ENCODE peak calls at places on chromosome 21, in four cellular contexts. G is body of pancreas, Z is ascending aorta, T is HFFc6. L is an unnamed sample.

GRCh38 chr21:33884361-33885157 is 31.0 kb downstream of the ATP5PO start:
- DNase-seq in G (no peak), Z (no peak), T (peak), L (no peak)

GRCh38 chr21:34626131-34626530 is 11.2 kb upstream of the RCAN1 start:
- DNase-seq in G (no peak), Z (no peak), T (no peak), L (no peak)

GRCh38 chr21:33478858-33479678 is 706 bp downstream of the TMEM50B start:
- DNase-seq in G (peak), Z (no peak), T (peak), L (no peak)

GRCh38 chr21:34181418-34181817 is 108.0 kb downstream of the MRPS6 start:
- DNase-seq in G (no peak), Z (no peak), T (no peak), L (no peak)

GRCh38 chr21:34019402-34019801 is 54.0 kb upstream of the MRPS6 start:
- DNase-seq in G (no peak), Z (no peak), T (no peak), L (no peak)

GRCh38 chr21:31052489-31053142 is 14.3 kb upstream of the KRTAP19-8 start:
- DNase-seq in G (no peak), Z (no peak), T (no peak), L (no peak)

GRCh38 chr21:33975548-33976081 is 60.0 kb upstream of the ATP5PO start:
- DNase-seq in G (no peak), Z (peak), T (peak), L (no peak)

GRCh38 chr21:41777934-41778815 is 11.3 kb upstream of the RIPK4 start:
- DNase-seq in G (peak), Z (peak), T (peak), L (peak)

GRCh38 chr21:37128069-37128468 is 55.0 kb downstream of the TTC3 start:
- DNase-seq in G (no peak), Z (no peak), T (no peak), L (no peak)

GRCh38 chr21:32298658-32299081 is at the start of gene MRAP:
- DNase-seq in G (no peak), Z (no peak), T (no peak), L (no peak)

GRCh38 chr21:27802816-27803475 is 836.1 kb upstream of the ADAMTS5 start:
- DNase-seq in G (no peak), Z (no peak), T (peak), L (no peak)

GRCh38 chr21:45536301-45537081 is 5.7 kb downstream of the SLC19A1 start:
- DNase-seq in G (peak), Z (no peak), T (no peak), L (no peak)

GRCh38 chr21:45534591-45535331 is 7.5 kb downstream of the SLC19A1 start:
- DNase-seq in G (peak), Z (peak), T (no peak), L (no peak)

GRCh38 chr21:45537111-45537745 is 5.0 kb downstream of the SLC19A1 start:
- DNase-seq in G (peak), Z (peak), T (no peak), L (no peak)

GRCh38 chr21:45533731-45534571 is 8.3 kb downstream of the SLC19A1 start:
- DNase-seq in G (peak), Z (peak), T (no peak), L (no peak)

DNA sequence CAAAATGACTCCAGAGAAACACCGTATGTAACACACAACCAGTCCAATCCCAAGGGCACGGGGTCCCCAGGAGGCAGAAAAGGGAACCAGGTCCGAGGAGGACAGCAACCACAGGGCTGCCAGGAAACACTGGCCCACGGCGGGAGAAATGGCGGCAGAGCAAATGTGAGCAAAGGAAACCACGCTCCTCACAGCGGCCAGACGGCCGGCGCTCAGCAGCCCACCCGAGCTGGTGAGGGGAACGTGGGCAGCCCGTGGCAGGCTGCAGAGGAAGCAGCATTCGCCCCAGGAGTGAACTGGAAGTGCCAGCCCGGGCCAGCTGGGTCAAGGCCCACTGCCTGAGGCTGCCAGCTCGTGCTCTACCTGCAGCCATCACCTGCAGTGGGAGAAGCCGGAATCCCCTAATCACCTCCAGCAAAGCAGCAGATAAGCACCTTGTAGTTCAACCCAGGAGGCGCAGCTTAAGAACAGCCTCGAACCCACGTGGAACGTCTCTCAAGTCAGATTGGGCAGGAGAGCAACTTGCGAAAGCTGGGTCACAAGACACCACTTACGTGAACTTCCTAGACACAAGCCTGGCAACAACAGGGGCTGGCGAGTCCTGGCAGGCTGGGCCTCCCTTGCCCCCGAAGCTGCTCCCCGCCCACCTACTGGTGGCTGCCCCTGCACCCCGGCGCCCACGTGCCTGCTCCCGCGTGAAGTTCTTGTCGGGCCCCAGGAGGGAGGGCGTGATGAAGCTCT is 6.7 kb downstream of the SLC19A1 start:
- DNase-seq in G (peak), Z (no peak), T (no peak), L (no peak)
- TF ChIP-seq CTCF in G (no peak), Z (no peak), T (no peak), L (no peak)

GRCh38 chr21:42835611-42836401 is 43.5 kb downstream of the WDR4 start:
- DNase-seq in G (no peak), Z (no peak), T (no peak), L (no peak)

GRCh38 chr21:42833859-42834729 is 45.2 kb downstream of the WDR4 start:
- DNase-seq in G (no peak), Z (no peak), T (no peak), L (no peak)

GRCh38 chr21:42834730-42835191 is 44.6 kb downstream of the WDR4 start:
- DNase-seq in G (no peak), Z (no peak), T (no peak), L (no peak)

GRCh38 chr21:42835211-42835610 is 44.1 kb downstream of the WDR4 start:
- DNase-seq in G (no peak), Z (no peak), T (no peak), L (no peak)

GRCh38 chr21:42833439-42833815 is 45.9 kb downstream of the WDR4 start:
- DNase-seq in G (no peak), Z (no peak), T (no peak), L (no peak)
- TF ChIP-seq CTCF in G (peak), Z (no peak), T (no peak), L (no peak)

GRCh38 chr21:45515241-45516061 is 26.8 kb downstream of the SLC19A1 start:
- DNase-seq in G (no peak), Z (no peak), T (no peak), L (no peak)
- TF ChIP-seq CTCF in G (no peak), Z (no peak), T (no peak), L (no peak)

GRCh38 chr21:16002872-16003466 is 273.2 kb downstream of the USP25 start:
- DNase-seq in G (no peak), Z (no peak), T (peak), L (no peak)
- TF ChIP-seq CTCF in G (no peak), Z (no peak), T (peak), L (no peak)

DNA sequence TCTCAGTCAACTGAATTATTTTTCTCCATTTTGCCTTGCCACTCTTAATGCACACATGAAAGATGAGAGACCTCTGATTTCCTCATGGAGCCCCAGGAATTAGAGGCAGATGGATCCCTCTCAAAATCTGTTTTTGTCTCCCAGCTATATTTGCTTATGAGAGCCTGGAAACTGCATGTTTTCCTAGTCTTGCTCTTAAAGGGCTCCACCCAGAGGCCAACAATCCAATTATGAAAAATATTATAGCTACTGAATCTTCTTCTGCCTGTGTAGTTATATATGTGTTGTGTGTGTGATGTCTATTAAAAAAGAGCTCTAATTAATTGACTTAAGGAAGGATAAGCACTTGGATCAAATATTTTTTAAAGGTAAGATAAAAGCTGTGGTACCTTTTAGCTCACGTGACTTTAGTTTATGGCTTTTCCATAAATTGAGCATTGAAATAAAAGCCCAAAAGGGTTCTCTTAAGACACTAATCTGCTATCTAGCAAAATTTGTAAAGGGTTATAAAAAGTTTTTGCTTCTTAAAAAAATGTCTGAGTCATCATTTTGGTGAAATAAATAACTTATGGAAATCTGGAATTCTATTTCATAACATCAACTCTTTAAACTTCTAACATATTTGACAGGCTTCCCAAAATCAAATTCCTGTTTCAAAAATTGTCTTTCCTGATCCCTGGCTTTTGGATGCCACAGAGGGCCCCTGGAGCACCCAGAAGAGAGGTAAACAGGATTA is 31.2 kb upstream of the TSPEAR start:
- DNase-seq in G (no peak), Z (no peak), T (peak), L (no peak)
- TF ChIP-seq CTCF in G (no peak), Z (no peak), T (peak), L (no peak)

GRCh38 chr21:38621132-38621531 is 122.9 kb upstream of the ERG start:
- DNase-seq in G (no peak), Z (no peak), T (no peak), L (no peak)
- TF ChIP-seq CTCF in G (no peak), Z (no peak), T (no peak), L (no peak)

DNA sequence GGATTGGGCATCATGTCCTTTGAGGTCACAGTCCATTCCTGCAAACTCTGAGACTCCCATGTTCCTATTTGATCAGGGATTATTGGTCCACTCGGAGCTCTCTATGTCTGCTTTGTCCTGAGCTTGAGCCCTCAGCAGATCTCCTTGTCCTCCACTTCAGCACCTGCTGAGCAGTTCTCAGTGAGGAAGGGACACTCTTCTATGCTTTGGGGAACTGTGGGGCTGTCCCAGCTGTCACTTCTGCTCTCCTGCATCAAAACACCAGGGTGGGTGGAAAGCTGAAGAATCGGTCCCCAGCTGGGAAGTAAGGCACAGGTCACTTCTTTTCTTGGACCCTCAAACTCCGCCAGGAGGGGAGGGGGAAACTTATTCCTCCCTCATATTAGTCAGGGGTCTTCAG is 99.5 kb downstream of the PCP4 start:
- DNase-seq in G (no peak), Z (no peak), T (no peak), L (no peak)
- TF ChIP-seq CTCF in G (no peak), Z (no peak), T (no peak), L (no peak)

GRCh38 chr21:39022901-39023693 is 160.2 kb downstream of the PSMG1 start:
- DNase-seq in G (peak), Z (no peak), T (no peak), L (no peak)
- TF ChIP-seq CTCF in G (peak), Z (no peak), T (peak), L (no peak)

DNA sequence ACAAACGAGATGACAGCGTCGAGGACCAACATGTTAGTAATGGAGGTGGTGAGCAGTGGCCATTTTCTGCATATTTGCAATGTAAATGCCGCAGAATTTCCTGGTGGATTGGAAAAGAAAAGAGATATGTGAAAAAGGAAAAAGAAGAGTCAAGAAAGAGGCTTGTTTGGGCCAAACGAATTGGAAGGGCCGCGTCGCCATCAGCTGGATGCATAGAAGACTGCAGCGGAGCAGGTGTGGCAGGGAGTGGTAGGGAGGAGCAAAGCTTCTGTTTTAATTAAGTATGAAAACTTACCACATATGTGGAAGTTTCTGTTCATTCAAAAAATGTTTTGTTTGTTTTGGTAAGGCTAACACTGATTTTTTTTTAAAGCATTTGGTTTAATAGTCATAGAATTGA is 690.7 kb downstream of the NCAM2 start:
- DNase-seq in G (no peak), Z (no peak), T (peak), L (no peak)
- TF ChIP-seq CTCF in G (no peak), Z (no peak), T (peak), L (no peak)

DNA sequence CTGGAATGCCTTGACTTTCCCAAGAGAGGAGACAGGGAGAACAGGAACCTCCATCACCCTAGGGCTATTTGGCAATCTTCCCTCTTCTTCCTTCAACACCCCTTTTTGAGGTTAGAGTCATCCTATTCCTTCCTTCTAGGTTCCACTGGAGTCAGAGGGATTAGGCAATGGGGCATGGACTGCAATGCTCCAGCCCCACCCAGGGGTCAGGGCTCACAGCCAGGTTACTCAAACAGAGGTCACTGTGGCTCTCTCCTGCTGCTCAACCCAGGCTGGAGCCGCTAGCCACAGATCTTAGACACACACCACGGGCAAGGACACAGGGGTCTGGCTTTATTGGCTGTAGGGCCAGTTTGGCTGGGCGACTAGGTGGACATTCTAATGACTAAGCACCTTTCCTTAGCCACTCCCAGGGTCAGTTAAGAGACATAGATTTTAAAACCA is 145.5 kb upstream of the NRIP1 start:
- DNase-seq in G (peak), Z (peak), T (no peak), L (no peak)
- TF ChIP-seq CTCF in G (peak), Z (no peak), T (no peak), L (no peak)